ENCODE peak calls at places on chromosomes 5 and 9, in seven cellular contexts. V is ascending aorta, Z is A549, W is GM23338, U is Calu3, X is RWPE1, L is psoas muscle. J is an unnamed sample.

GRCh38 chr5:90406466-90406865 is 3.1 kb downstream of the CETN3 start:
- DNase-seq in V (no peak), U (no peak), W (no peak), L (no peak), Z (no peak), X (no peak), J (no peak)

GRCh38 chr5:56656816-56657740 is 158.3 kb upstream of the MAP3K1 start:
- DNase-seq in W (no peak), U (no peak), L (no peak), Z (no peak), X (no peak), V (no peak), J (no peak)

GRCh38 chr9:124940521-124940893 is 376 bp downstream of the GOLGA1 start:
- DNase-seq in U (no peak), Z (no peak), X (peak), W (no peak), L (no peak), V (no peak), J (no peak)

GRCh38 chr9:26637101-26637500 is 255.5 kb downstream of the CAAP1 start:
- DNase-seq in V (no peak), W (peak), L (no peak), Z (no peak), U (no peak), X (no peak), J (no peak)

GRCh38 chr9:105309531-105309931 is 65.1 kb downstream of the SLC44A1 start:
- DNase-seq in L (no peak), Z (no peak), W (no peak), X (no peak), U (no peak), V (no peak), J (no peak)

GRCh38 chr5:151684690-151685361 is 1.9 kb downstream of the SPARC start:
- DNase-seq in X (peak), W (peak), L (peak), V (peak), U (peak), Z (peak), J (peak)

GRCh38 chr5:177335701-177336065 is 15.8 kb downstream of the LMAN2 start:
- DNase-seq in U (no peak), V (no peak), X (no peak), L (no peak), W (no peak), Z (no peak), J (no peak)

GRCh38 chr5:149782018-149782899 is 52.1 kb downstream of the PPARGC1B start:
- DNase-seq in W (no peak), X (no peak), L (no peak), U (no peak), V (no peak), Z (no peak), J (no peak)

GRCh38 chr9:136815422-136815782 is 7.7 kb downstream of the RABL6 start:
- DNase-seq in X (no peak), W (no peak), L (no peak), U (no peak), V (no peak), Z (no peak), J (no peak)

DNA sequence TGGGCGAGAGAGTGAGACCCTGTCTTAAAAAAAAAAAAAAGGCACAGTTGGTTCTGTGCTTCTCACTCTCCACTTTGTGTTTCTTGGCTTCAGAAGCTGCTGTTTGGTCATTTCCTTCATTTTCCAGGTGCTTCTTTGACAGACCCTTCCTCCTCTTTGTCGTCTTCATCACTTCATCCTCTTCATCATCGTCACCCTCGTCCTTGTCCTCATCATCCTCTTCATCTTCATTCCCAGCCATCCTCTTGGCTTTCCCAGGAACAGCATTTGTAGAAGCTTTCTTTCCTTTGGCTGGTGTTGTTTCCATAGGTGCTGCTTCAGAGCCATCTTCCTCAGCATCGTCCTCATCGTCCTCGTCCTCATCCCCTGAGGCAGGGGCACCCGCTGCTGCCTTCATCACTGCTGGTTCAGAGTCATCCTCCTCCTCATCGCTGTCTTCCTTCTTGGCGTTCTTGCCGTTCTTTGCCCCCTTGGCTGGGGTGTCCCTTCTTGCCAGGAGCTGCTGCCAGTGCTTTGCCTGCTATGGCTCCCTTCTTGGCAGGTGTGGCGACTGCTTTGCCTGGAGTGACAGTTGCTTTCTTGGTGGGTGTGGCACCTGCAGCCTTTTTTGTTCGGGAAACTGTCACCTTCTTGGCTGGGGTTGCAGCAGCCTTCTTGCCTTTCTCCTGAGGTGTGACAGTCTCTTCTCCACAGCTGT is 7.1 kb downstream of the RABL6 start:
- DNase-seq in W (no peak), Z (no peak), V (no peak), U (no peak), L (no peak), X (no peak), J (no peak)
- TF ChIP-seq CTCF in W (no peak), Z (no peak), V (no peak), U (no peak), L (no peak), X (no peak), J (no peak)

DNA sequence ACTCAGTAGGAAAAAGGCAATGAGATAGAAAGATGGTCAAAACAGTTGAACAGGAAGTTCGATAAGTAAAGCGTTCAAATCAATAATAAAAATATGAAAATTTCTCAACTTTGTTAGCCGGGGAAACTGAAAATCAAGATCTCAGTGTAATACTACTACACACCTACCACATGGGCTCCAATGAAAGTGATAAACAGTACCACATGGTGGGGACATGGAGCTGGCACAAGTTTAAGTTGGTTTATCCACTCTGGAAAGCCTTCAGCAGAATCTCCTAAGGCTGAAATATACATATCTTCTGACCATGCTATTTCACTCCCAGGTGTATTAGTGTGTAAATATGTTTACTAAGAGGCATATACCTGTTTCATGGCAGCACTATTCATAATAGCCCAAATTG is 126.8 kb downstream of the NXNL2 start:
- DNase-seq in U (no peak), W (no peak), Z (peak), L (no peak), X (no peak), V (no peak), J (no peak)
- TF ChIP-seq CTCF in U (no peak), W (peak), Z (peak), L (no peak), X (no peak), V (no peak), J (peak)

DNA sequence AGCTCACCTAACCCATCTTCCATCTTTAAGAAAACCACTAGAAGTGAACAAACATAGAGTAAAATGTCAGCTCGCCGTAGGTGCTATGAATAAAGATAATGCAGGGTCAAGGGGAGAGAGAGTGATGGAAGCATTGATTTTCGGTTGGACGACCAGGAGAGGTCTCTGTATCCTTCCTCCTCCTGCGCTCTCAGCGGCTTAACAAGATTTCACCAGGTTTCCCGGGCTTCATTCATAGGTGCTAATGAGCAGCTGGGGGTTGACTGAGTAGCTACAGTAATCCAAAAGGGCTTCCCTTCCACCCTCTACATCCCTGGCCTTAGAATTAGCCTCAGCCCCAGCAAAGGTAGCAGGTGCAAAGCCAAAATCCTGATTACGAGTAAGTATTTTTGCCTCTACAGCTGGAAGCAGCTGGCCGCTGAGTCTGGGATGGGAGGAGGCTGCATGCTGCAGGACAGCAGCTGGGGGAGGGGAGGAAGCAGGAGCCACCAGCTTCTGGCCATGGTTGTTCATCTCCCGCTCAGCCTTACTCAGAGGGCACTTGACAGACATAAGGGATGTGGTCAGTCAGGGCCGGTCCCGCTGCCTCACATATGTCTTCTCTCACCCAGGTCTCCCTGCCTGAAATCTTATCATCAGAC is 112.0 kb upstream of the IL12B start:
- DNase-seq in Z (no peak), U (no peak), L (no peak), X (no peak), V (no peak), W (peak), J (no peak)
- TF ChIP-seq CTCF in Z (no peak), U (no peak), L (no peak), X (no peak), V (no peak), W (peak), J (no peak)

GRCh38 chr5:14263700-14264099 is 120.6 kb downstream of the TRIO start:
- DNase-seq in V (no peak), U (no peak), W (no peak), X (peak), L (no peak), Z (no peak), J (no peak)
- TF ChIP-seq CTCF in V (no peak), U (no peak), W (no peak), X (no peak), L (no peak), Z (no peak), J (no peak)

GRCh38 chr9:98192503-98193335 is at the start of gene CORO2A:
- DNase-seq in W (peak), U (peak), V (peak), X (peak), L (peak), Z (peak), J (no peak)
- TF ChIP-seq CTCF in W (peak), U (peak), V (peak), X (peak), L (no peak), Z (peak), J (peak)

DNA sequence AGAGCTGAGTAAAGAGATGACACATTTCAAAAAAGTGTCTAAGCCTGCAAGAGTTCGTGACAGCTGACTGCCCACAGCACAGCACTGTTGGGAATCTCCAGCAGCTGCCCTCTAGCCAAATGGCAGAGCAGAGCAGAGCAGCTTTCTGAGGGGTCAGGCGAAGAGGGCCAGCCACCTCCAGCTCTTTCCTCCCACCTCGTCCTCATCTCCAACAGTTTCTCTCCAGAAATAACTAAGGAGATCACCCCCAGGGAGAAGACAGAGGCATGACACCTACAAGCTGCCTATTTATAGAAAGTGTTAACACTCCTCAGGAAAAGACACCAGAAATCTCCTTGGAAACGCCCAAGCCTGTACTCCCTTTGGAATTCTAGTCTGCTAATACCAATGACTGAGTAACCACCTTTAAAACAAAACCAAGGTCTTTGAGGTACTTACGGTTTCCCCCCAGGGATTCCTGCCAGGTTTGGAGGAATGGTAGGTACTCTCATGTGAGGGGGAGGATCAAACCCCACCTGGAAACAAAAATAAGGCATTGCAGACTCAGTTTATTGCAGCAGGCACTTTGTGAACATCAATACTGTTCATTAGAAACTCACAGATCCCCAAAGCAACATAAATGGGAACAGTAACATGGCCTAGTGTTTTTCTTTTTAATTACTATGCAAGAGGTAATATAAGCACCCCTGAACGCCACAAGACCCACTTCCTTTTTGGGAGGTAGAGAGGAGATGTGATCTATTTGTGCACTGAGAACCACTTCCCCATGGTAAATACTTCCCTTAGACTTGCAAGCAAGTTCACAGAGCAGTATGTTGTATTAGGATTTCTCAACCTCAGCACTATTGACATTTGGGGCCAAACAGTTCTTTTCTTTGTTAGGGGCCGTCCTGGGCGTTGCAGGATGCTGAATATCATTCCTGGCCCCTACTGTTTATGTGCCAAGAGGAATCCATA is 79.3 kb downstream of the TLE1 start:
- DNase-seq in U (no peak), Z (no peak), V (no peak), L (no peak), W (no peak), X (no peak), J (no peak)
- TF ChIP-seq CTCF in U (no peak), Z (no peak), V (no peak), L (no peak), W (no peak), X (no peak), J (no peak)

DNA sequence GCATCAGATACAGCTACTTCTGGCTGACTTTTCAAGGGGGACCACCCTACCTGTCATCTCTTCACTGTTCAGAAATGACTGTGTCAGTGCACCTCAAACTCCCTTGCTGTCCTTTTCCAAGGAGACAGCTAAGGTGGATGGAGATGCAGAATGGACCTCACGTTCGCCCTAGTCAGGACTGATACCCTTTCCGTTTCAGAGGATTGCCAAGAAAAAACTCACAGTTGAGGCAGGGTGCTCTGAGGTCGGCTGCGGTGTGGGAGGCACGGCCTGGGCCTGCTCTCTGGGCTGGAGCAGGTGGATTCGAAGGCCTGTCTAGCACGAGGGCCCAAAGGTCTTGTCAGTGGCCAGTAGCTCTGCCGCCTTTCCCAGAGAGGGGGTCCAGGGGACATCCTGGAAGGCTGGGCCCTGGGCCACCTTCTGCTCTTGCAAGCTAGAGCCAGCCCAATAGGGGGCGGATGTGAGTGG is 2.2 kb upstream of the MSMP start:
- DNase-seq in W (peak), X (no peak), Z (no peak), V (peak), U (peak), L (peak), J (no peak)
- TF ChIP-seq CTCF in W (peak), X (peak), Z (peak), V (peak), U (peak), L (peak), J (peak)

DNA sequence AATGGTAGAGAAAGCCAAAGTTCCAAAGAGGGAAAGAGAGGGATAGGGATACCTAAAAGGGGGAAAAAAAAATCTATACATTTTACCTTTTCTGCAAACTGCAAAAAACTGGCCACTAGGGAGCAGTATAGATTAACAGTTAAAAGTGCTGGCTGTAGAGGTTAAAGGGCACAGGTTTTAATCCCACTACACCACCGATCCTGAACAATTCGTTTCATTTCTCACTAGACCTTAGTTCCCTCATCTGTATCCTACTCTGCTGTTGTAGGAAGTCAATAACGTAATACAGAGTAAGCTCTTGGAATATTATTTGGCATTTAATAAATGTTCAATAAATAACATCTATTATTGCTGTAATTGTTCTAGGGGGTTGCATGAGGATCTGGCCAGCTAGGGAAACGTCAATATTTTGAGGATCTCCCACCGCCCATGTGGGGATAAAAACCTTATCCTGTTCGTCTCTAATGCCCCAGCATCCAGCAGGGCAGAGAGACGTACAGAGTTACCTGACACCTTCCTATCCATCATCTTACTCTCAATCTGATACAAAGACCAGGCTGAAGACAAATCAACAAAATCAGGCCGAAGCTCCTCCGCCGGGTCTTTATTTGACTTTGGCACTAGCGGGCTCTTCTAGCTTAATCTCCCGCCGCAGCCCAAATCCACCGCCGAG is 762 bp downstream of the CDC26 start:
- DNase-seq in V (no peak), Z (peak), W (peak), X (peak), L (no peak), U (peak), J (no peak)
- TF ChIP-seq CTCF in V (peak), Z (peak), W (peak), X (peak), L (peak), U (no peak), J (peak)

GRCh38 chr5:127648997-127649550 is at the start of gene CTXN3:
- DNase-seq in Z (no peak), L (no peak), W (no peak), X (peak), U (no peak), V (no peak), J (no peak)

GRCh38 chr5:127650022-127650421 is 1.1 kb downstream of the CTXN3 start:
- DNase-seq in V (no peak), L (no peak), X (no peak), U (no peak), W (no peak), Z (no peak), J (no peak)

GRCh38 chr5:127652952-127653611 is 4.2 kb downstream of the CTXN3 start:
- DNase-seq in X (no peak), Z (no peak), V (no peak), W (no peak), U (no peak), L (no peak), J (no peak)

GRCh38 chr5:127647361-127647958 is 1.4 kb upstream of the CTXN3 start:
- DNase-seq in L (no peak), W (no peak), V (no peak), X (no peak), Z (no peak), U (no peak), J (no peak)

GRCh38 chr5:127650649-127651048 is 1.8 kb downstream of the CTXN3 start:
- DNase-seq in W (no peak), X (peak), L (no peak), U (no peak), V (no peak), Z (no peak), J (no peak)
- TF ChIP-seq CTCF in W (no peak), X (no peak), L (no peak), U (no peak), V (no peak), Z (no peak), J (no peak)

J was measured in osteocyte.